ENCODE peak calls at places on chromosomes 16 and 17, in five cellular contexts. I is psoas muscle; D is body of pancreas; E is CD4-positive, alpha-beta memory T cell; T is A673. C is an unnamed sample.

GRCh38 chr16:84925092-84925772 is 86.1 kb downstream of the ZDHHC7 start:
- DNase-seq in I (peak; percentile 74), E (peak; percentile 56), T (peak; percentile 41), D (peak; percentile 78), C (peak; percentile 66)

GRCh38 chr17:75688209-75688771 is 21.2 kb downstream of the SAP30BP start:
- DNase-seq in I (no peak), T (no peak), D (no peak), E (no peak), C (no peak)

GRCh38 chr17:32689348-32689747 is 187.6 kb downstream of the MYO1D start:
- DNase-seq in D (no peak), E (no peak), I (no peak), T (peak; percentile 0), C (no peak)

GRCh38 chr16:3317315-3317999 is 12.2 kb downstream of the ZNF75A start:
- DNase-seq in E (no peak), T (no peak), I (no peak), D (no peak), C (no peak)

GRCh38 chr16:57258910-57259475 is 13.9 kb downstream of the ARL2BP start:
- DNase-seq in T (no peak), I (no peak), D (no peak), E (no peak), C (no peak)

GRCh38 chr17:82440991-82441627 is 9.4 kb downstream of the CYBC1 start:
- DNase-seq in T (peak; percentile 79), E (no peak), D (no peak), I (peak; percentile 58), C (peak; percentile 79)

GRCh38 chr17:17509601-17510425 is 13.6 kb upstream of the RASD1 start:
- DNase-seq in T (no peak), D (no peak), E (no peak), I (peak; percentile 9), C (no peak)

GRCh38 chr17:75878174-75878998 is at the start of gene TRIM47:
- DNase-seq in E (no peak), D (peak; percentile 65), T (peak; percentile 47), I (peak; percentile 77), C (peak; percentile 91)

GRCh38 chr17:3039748-3040147 is 23.7 kb downstream of the OR1D5 start:
- DNase-seq in E (no peak), T (no peak), I (no peak), D (no peak), C (no peak)

GRCh38 chr16:58301052-58301451 is 6.2 kb upstream of the PRSS54 start:
- DNase-seq in T (no peak), E (no peak), I (no peak), D (no peak), C (no peak)

GRCh38 chr17:3886776-3887175 is 6.1 kb downstream of the CAMKK1 start:
- DNase-seq in E (no peak), D (no peak), T (no peak), I (peak; percentile 39), C (peak; percentile 75)

GRCh38 chr17:229130-229944 is 47.9 kb upstream of the DOC2B start:
- DNase-seq in D (no peak), E (no peak), T (no peak), I (no peak), C (peak; percentile 16)

GRCh38 chr16:80107900-80108299 is 432.9 kb upstream of the DYNLRB2 start:
- DNase-seq in D (no peak), E (no peak), I (no peak), T (no peak), C (no peak)

GRCh38 chr17:63760771-63761539 is 12.4 kb downstream of the CCDC47 start:
- DNase-seq in E (no peak), T (no peak), I (no peak), D (no peak), C (no peak)

GRCh38 chr16:23679274-23679985 is 741 bp downstream of the PLK1 start:
- DNase-seq in I (no peak), E (no peak), D (no peak), T (peak; percentile 46), C (peak; percentile 56)

DNA sequence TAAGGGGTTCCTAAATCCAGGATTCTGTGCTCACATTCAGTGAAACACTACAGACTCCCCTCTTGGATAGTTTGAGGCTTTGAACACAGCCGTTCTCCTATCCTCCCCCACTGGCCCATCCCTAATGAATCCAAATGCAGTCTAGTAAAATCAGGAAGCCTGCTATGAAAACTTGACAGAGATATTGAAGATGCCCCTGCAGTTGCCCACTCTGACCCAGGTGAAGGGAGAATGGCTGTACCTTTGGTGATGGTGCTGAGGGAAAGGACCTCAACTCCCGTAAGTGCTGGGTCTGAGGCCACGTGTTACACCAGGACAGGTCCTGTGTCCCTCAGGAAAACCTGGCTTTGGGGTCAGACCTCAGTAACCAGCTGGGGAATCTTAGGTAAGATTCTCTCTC is 54.4 kb downstream of the SF3B3 start:
- DNase-seq in I (no peak), E (no peak), D (no peak), T (peak; percentile 18), C (no peak)
- H3K4me3 ChIP-seq in I (no peak overlapping the region), E (no peak overlapping the region), D (no peak overlapping the region), T (no peak overlapping the region), C (no peak overlapping the region)

GRCh38 chr17:79821331-79822095 is 17.7 kb downstream of the CBX4 start:
- DNase-seq in E (no peak), D (no peak), I (no peak), T (no peak), C (no peak)
- H3K27me3 ChIP-seq in E (no peaks in the 10 kb centered on the region), D (no peaks in the 10 kb centered on the region), I (peaks cover 4% of the 10 kb centered on the region), T (no peaks in the 10 kb centered on the region), C (no peaks in the 10 kb centered on the region)

GRCh38 chr17:81403671-81404534 is 8.6 kb downstream of the BAHCC1 start:
- DNase-seq in E (no peak), T (peak; percentile 71), I (peak; percentile 43), D (no peak), C (no peak)

GRCh38 chr17:81403040-81403467 is 7.8 kb downstream of the BAHCC1 start:
- DNase-seq in E (no peak), D (no peak), I (no peak), T (peak; percentile 72), C (no peak)

GRCh38 chr17:81405382-81406005 is 10.2 kb downstream of the BAHCC1 start:
- DNase-seq in I (peak; percentile 71), E (no peak), D (peak; percentile 44), T (peak; percentile 86), C (peak; percentile 89)

GRCh38 chr17:81406117-81406953 is 11.1 kb downstream of the BAHCC1 start:
- DNase-seq in E (no peak), D (no peak), T (peak; percentile 68), I (peak; percentile 38), C (no peak)

GRCh38 chr17:81404557-81405165 is 9.4 kb downstream of the BAHCC1 start:
- DNase-seq in D (no peak), E (no peak), I (no peak), T (peak; percentile 66), C (no peak)
- H3K4me1 ChIP-seq in D (peaks cover 36% of the 10 kb centered on the region), E (peaks cover 7% of the 10 kb centered on the region), I (peaks cover 65% of the 10 kb centered on the region), T (peaks cover 84% of the 10 kb centered on the region), C (peaks cover 18% of the 10 kb centered on the region)

GRCh38 chr17:29707212-29707571 is 84.5 kb upstream of the CORO6 start:
- DNase-seq in E (no peak), D (no peak), T (no peak), I (no peak), C (no peak)
- H3K4me3 ChIP-seq in E (peak overlapping the region; percentile 63), D (no peak overlapping the region), T (no peak overlapping the region), I (no peak overlapping the region), C (no peak overlapping the region)

GRCh38 chr16:17019366-17019765 is 451.4 kb downstream of the XYLT1 start:
- DNase-seq in D (no peak), T (no peak), E (no peak), I (no peak), C (no peak)
- H3K27me3 ChIP-seq in D (no peaks in the 10 kb centered on the region), T (no peaks in the 10 kb centered on the region), E (no peaks in the 10 kb centered on the region), I (no peaks in the 10 kb centered on the region), C (no peaks in the 10 kb centered on the region)

GRCh38 chr16:966505-966904 is 4.3 kb downstream of the LMF1 start:
- DNase-seq in D (no peak), T (no peak), E (no peak), I (no peak), C (no peak)

GRCh38 chr16:967077-967541 is 3.7 kb downstream of the LMF1 start:
- DNase-seq in D (no peak), E (no peak), I (no peak), T (no peak), C (no peak)

GRCh38 chr16:968620-969019 is 2.2 kb downstream of the LMF1 start:
- DNase-seq in E (no peak), T (no peak), D (no peak), I (no peak), C (no peak)

GRCh38 chr16:966035-966434 is 4.7 kb downstream of the LMF1 start:
- DNase-seq in D (no peak), I (no peak), T (no peak), E (no peak), C (no peak)

GRCh38 chr16:967546-968295 is 3.1 kb downstream of the LMF1 start:
- DNase-seq in E (no peak), T (no peak), D (no peak), I (no peak), C (no peak)
- H3K4me1 ChIP-seq in E (peaks cover 42% of the 10 kb centered on the region), T (peaks cover 12% of the 10 kb centered on the region), D (peaks cover 31% of the 10 kb centered on the region), I (peaks cover 12% of the 10 kb centered on the region), C (peaks cover 4% of the 10 kb centered on the region)

DNA sequence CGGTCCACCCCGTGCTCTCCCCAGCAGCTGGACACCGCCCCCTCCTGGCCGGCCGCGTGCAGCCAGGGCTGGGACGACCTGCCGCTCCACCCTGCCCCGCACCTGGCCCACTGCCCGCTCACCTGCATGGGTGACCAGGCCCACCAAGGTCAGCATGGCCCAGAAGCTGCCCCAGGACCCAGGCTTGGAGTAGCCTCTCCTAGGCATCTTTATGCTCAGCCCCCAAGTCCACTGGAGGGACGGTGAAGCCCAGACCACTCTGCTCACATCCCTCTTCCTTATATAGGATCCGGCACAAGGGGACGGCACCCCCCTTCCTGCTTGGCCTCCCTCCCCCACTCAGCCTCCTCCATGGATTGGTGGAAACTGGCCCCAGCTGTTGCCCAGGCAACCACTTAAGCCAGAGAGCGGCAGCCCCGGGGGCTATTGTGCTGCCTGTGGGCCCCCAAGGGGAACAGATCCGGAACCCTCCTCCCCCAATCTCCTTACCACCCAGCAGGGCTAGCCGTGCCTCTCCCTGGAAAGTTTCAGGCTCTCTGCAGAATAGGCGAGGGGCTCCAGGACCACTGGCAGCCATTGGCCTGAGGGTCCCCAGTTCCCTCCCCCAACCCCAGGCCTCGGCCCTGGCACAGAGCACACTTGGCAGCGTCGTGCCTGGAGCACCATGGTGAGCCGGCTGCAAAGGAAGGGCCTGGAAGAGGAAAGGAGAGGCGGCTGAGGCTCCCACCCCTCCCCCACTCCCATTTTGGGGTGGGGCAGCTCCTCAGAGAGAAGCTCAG is at the start of gene BTBD17:
- DNase-seq in E (peak; percentile 21), T (peak; percentile 75), D (peak; percentile 77), I (peak; percentile 52), C (peak; percentile 58)
- H3K4me3 ChIP-seq in E (no peak within 1 kb of the TSS), T (peak within 1 kb of the TSS; percentile 35), D (no peak within 1 kb of the TSS), I (no peak within 1 kb of the TSS), C (no peak within 1 kb of the TSS)

GRCh38 chr16:56191807-56192643 is 736 bp downstream of the GNAO1 start:
- DNase-seq in I (no peak), T (no peak), E (peak; percentile 11), D (no peak), C (peak; percentile 69)
- H3K27me3 ChIP-seq in I (peaks cover 11% of the 10 kb centered on the region), T (peaks cover 92% of the 10 kb centered on the region), E (no peaks in the 10 kb centered on the region), D (peaks cover 34% of the 10 kb centered on the region), C (no peaks in the 10 kb centered on the region)